ENCODE peak calls at places on chromosome 10, in four cellular contexts. One of them, this sample, is unnamed.

GRCh38 chr10:66819691-66820090 is 106.1 kb upstream of the LRRTM3 start:
- DNase-seq in EH: no peak
- DNase-seq in fibroblast of mammary gland: no peak
- DNase-seq in A549: no peak
- DNase-seq in this sample: no peak

GRCh38 chr10:79146611-79147130 is 77.9 kb downstream of the ZMIZ1 start:
- DNase-seq in EH: no peak
- DNase-seq in fibroblast of mammary gland: peak
- DNase-seq in A549: no peak
- DNase-seq in this sample: peak

GRCh38 chr10:8055420-8056349 is 1.2 kb downstream of the GATA3 start:
- DNase-seq in EH: no peak
- DNase-seq in fibroblast of mammary gland: no peak
- DNase-seq in A549: no peak
- DNase-seq in this sample: no peak

GRCh38 chr10:131251146-131251541 is 60.4 kb downstream of the TCERG1L start:
- DNase-seq in EH: no peak
- DNase-seq in fibroblast of mammary gland: no peak
- DNase-seq in A549: no peak
- DNase-seq in this sample: no peak

GRCh38 chr10:3323865-3324498 is 151.4 kb upstream of the PITRM1 start:
- DNase-seq in EH: peak
- DNase-seq in fibroblast of mammary gland: peak
- DNase-seq in A549: no peak
- DNase-seq in this sample: no peak

GRCh38 chr10:13787015-13787421 is 200.3 kb downstream of the PRPF18 start:
- DNase-seq in EH: no peak
- DNase-seq in fibroblast of mammary gland: no peak
- DNase-seq in A549: no peak
- DNase-seq in this sample: peak

GRCh38 chr10:103493911-103494877 is 689 bp downstream of the NEURL1 start:
- DNase-seq in EH: peak
- DNase-seq in fibroblast of mammary gland: no peak
- DNase-seq in A549: no peak
- DNase-seq in this sample: no peak

GRCh38 chr10:91587710-91588638 is 44.9 kb downstream of the PPP1R3C start:
- DNase-seq in EH: peak
- DNase-seq in fibroblast of mammary gland: peak
- DNase-seq in A549: peak
- DNase-seq in this sample: peak

GRCh38 chr10:101071266-101071884 is 9.6 kb downstream of the KAZALD1 start:
- DNase-seq in EH: peak
- DNase-seq in fibroblast of mammary gland: peak
- DNase-seq in A549: no peak
- DNase-seq in this sample: peak

GRCh38 chr10:133276435-133277201 is at the start of gene ADAM8:
- DNase-seq in EH: peak
- DNase-seq in fibroblast of mammary gland: no peak
- DNase-seq in A549: no peak
- DNase-seq in this sample: no peak

GRCh38 chr10:7378602-7379403 is 32.0 kb downstream of the SFMBT2 start:
- DNase-seq in EH: no peak
- DNase-seq in fibroblast of mammary gland: no peak
- DNase-seq in A549: no peak
- DNase-seq in this sample: no peak

GRCh38 chr10:16941865-16942264 is 124.6 kb upstream of the RSU1 start:
- DNase-seq in EH: peak
- DNase-seq in fibroblast of mammary gland: peak
- DNase-seq in A549: no peak
- DNase-seq in this sample: no peak

GRCh38 chr10:108034808-108035207 is 870.3 kb upstream of the SORCS1 start:
- DNase-seq in EH: no peak
- DNase-seq in fibroblast of mammary gland: no peak
- DNase-seq in A549: no peak
- DNase-seq in this sample: no peak

GRCh38 chr10:126014309-126014708 is 117.9 kb downstream of the FANK1 start:
- DNase-seq in EH: peak
- DNase-seq in fibroblast of mammary gland: peak
- DNase-seq in A549: no peak
- DNase-seq in this sample: peak

GRCh38 chr10:14693891-14694290 is 80.8 kb downstream of the FAM107B start:
- DNase-seq in EH: no peak
- DNase-seq in fibroblast of mammary gland: no peak
- DNase-seq in A549: no peak
- DNase-seq in this sample: no peak

GRCh38 chr10:73338801-73339368 is 19.8 kb downstream of the CFAP70 start:
- DNase-seq in EH: no peak
- DNase-seq in fibroblast of mammary gland: no peak
- DNase-seq in A549: no peak
- DNase-seq in this sample: no peak

GRCh38 chr10:71880425-71881306 is 29.6 kb upstream of the PSAP start:
- DNase-seq in EH: peak
- DNase-seq in fibroblast of mammary gland: no peak
- DNase-seq in A549: no peak
- DNase-seq in this sample: no peak

GRCh38 chr10:11898372-11899066 is 75.4 kb downstream of the PROSER2 start:
- DNase-seq in EH: no peak
- DNase-seq in fibroblast of mammary gland: no peak
- DNase-seq in A549: no peak
- DNase-seq in this sample: peak

GRCh38 chr10:4708123-4708759 is 117.8 kb upstream of the AKR1E2 start:
- DNase-seq in EH: no peak
- DNase-seq in fibroblast of mammary gland: no peak
- DNase-seq in A549: no peak
- DNase-seq in this sample: no peak